ENCODE peak calls at places on chromosomes 13 and 19, in ten cellular contexts. R, K, P, V, N, W, O, H, F and S are unnamed samples.

GRCh38 chr13:109717686-109718085 is 68.7 kb downstream of the IRS2 start:
- DNase-seq in R (no peak), F (no peak), V (no peak), O (no peak), W (no peak), P (no peak), K (no peak), N (no peak), H (no peak), S (no peak)

GRCh38 chr13:27289016-27289665 is 18.5 kb downstream of the RASL11A start:
- DNase-seq in V (no peak), F (no peak), R (no peak), H (no peak), N (no peak), O (no peak), W (no peak), K (no peak), P (no peak), S (no peak)

GRCh38 chr19:39924389-39924788 is 10.0 kb downstream of the FCGBP start:
- DNase-seq in R (no peak), N (no peak), O (no peak), P (no peak), K (no peak), V (no peak), W (no peak), F (no peak), H (no peak), S (no peak)

GRCh38 chr19:10503002-10503789 is at the start of gene KEAP1:
- DNase-seq in O (peak; percentile 59), K (no peak), R (no peak), N (no peak), P (no peak), W (peak; percentile 46), H (no peak), F (no peak), V (no peak), S (peak; percentile 31)

GRCh38 chr19:29040951-29041350 is 172.0 kb downstream of the UQCRFS1 start:
- DNase-seq in H (no peak), K (no peak), F (no peak), W (no peak), P (no peak), R (no peak), V (no peak), N (no peak), O (no peak), S (no peak)

GRCh38 chr13:93355094-93355493 is 128.5 kb downstream of the GPC6 start:
- DNase-seq in F (no peak), H (no peak), N (no peak), K (no peak), V (no peak), P (no peak), O (no peak), W (no peak), R (no peak), S (no peak)

GRCh38 chr13:29937836-29938235 is 87.4 kb upstream of the UBL3 start:
- DNase-seq in W (no peak), H (no peak), O (peak; percentile 5), F (no peak), V (no peak), P (no peak), N (no peak), R (no peak), K (no peak), S (no peak)

GRCh38 chr13:73141292-73141771 is 82.5 kb downstream of the KLF5 start:
- DNase-seq in O (no peak), H (no peak), F (no peak), V (no peak), P (no peak), N (no peak), K (no peak), W (no peak), R (no peak), S (no peak)

GRCh38 chr13:107941345-107942029 is 273.8 kb downstream of the LIG4 start:
- DNase-seq in O (no peak), W (no peak), K (no peak), R (no peak), P (no peak), H (no peak), N (no peak), F (no peak), V (no peak), S (no peak)

GRCh38 chr13:59000770-59001169 is 1163.0 kb downstream of the DIAPH3 start:
- DNase-seq in W (no peak), N (no peak), O (no peak), K (no peak), R (no peak), V (no peak), H (no peak), P (no peak), F (no peak), S (no peak)

GRCh38 chr19:2440515-2440914 is 13.1 kb upstream of the TIMM13 start:
- DNase-seq in K (no peak), O (no peak), R (no peak), N (no peak), H (no peak), P (no peak), F (no peak), V (no peak), W (no peak), S (no peak)

GRCh38 chr13:101978546-101979315 is 423.1 kb downstream of the FGF14 start:
- DNase-seq in W (no peak), H (no peak), P (no peak), V (no peak), O (no peak), R (no peak), N (no peak), K (no peak), F (no peak), S (no peak)

GRCh38 chr19:14149509-14149994 is 13.2 kb upstream of the ASF1B start:
- DNase-seq in R (no peak), V (no peak), P (no peak), K (no peak), O (peak; percentile 47), H (peak; percentile 46), F (no peak), N (peak; percentile 58), W (peak; percentile 84), S (no peak)

GRCh38 chr19:38004505-38005223 is 97.7 kb downstream of the SIPA1L3 start:
- DNase-seq in N (no peak), O (no peak), R (peak; percentile 97), W (peak; percentile 92), K (peak; percentile 100), V (peak; percentile 72), P (peak; percentile 98), H (no peak), F (peak; percentile 95), S (peak; percentile 47)

GRCh38 chr13:22076658-22077057 is 405.8 kb downstream of the FGF9 start:
- DNase-seq in K (no peak), P (no peak), O (no peak), W (no peak), F (no peak), V (no peak), H (no peak), N (no peak), R (no peak), S (no peak)

GRCh38 chr19:18541258-18541991 is 1.9 kb downstream of the FKBP8 start:
- DNase-seq in O (no peak), H (no peak), F (no peak), W (peak; percentile 63), V (no peak), K (no peak), R (no peak), P (no peak), N (no peak), S (no peak)

GRCh38 chr19:41223431-41224234 is 4.6 kb downstream of the AXL start:
- DNase-seq in P (peak; percentile 83), F (peak; percentile 71), N (no peak), K (peak; percentile 100), R (peak; percentile 67), V (peak; percentile 60), W (peak; percentile 85), H (no peak), O (peak; percentile 12), S (peak; percentile 52)

GRCh38 chr19:35977446-35978222 is 17.4 kb upstream of the SDHAF1 start:
- DNase-seq in H (no peak), W (no peak), N (no peak), K (no peak), R (no peak), V (no peak), F (no peak), O (peak; percentile 53), P (no peak), S (no peak)

GRCh38 chr19:9668544-9668943 is 6.4 kb downstream of the ZNF562 start:
- DNase-seq in W (no peak), R (no peak), F (no peak), V (no peak), N (no peak), P (no peak), H (no peak), O (no peak), K (no peak), S (no peak)

GRCh38 chr13:97246596-97246995 is 24.5 kb downstream of the MBNL2 start:
- DNase-seq in H (no peak), R (no peak), N (no peak), P (no peak), K (no peak), O (no peak), F (no peak), W (peak; percentile 22), V (no peak), S (no peak)

GRCh38 chr19:8161135-8161646 is 11.8 kb upstream of the FBN3 start:
- DNase-seq in K (no peak), F (no peak), N (no peak), R (no peak), W (no peak), H (no peak), V (no peak), P (no peak), O (peak; percentile 23), S (no peak)

GRCh38 chr13:37313383-37313782 is 207.9 kb upstream of the CSNK1A1L start:
- DNase-seq in P (peak; percentile 73), V (peak; percentile 55), W (peak; percentile 49), F (no peak), H (no peak), N (no peak), O (no peak), K (peak; percentile 31), R (peak; percentile 71), S (no peak)

GRCh38 chr13:107233541-107233940 is 665.6 kb upstream of the ARGLU1 start:
- DNase-seq in W (no peak), V (no peak), F (no peak), H (no peak), O (no peak), R (no peak), N (no peak), K (no peak), P (no peak), S (no peak)

GRCh38 chr19:677601-678380 is 1.6 kb downstream of the FSTL3 start:
- DNase-seq in K (no peak), V (no peak), O (no peak), R (peak; percentile 76), P (no peak), F (no peak), H (no peak), N (no peak), W (no peak), S (no peak)

GRCh38 chr13:113359556-113359955 is 4.4 kb downstream of the GRTP1 start:
- DNase-seq in O (no peak), N (no peak), H (no peak), V (no peak), F (no peak), W (no peak), K (no peak), P (no peak), R (no peak), S (no peak)

GRCh38 chr13:93230466-93230865 is 3.9 kb downstream of the GPC6 start:
- DNase-seq in H (no peak), F (no peak), W (peak; percentile 53), N (no peak), P (no peak), K (no peak), V (no peak), O (no peak), R (no peak), S (no peak)

GRCh38 chr13:39516140-39516539 is 86.9 kb downstream of the LHFPL6 start:
- DNase-seq in K (no peak), W (peak; percentile 32), N (no peak), R (no peak), F (no peak), V (no peak), P (no peak), O (no peak), H (no peak), S (no peak)

GRCh38 chr13:45928196-45928595 is 76.6 kb upstream of the SIAH3 start:
- DNase-seq in P (no peak), V (no peak), H (no peak), F (no peak), O (no peak), K (no peak), R (no peak), W (no peak), N (no peak), S (no peak)